ENCODE peak calls at places on chromosome 19, in four cellular contexts. B is CD8-positive, alpha-beta T cell; P is pancreas; N is Peyer's patch. Q is an unnamed sample.

GRCh38 chr19:5138606-5139594 is 170.0 kb downstream of the KDM4B start:
- DNase-seq in B (peak), P (no peak), N (peak), Q (peak)

GRCh38 chr19:18865973-18866799 is 29.8 kb downstream of the CERS1 start:
- DNase-seq in B (peak), P (no peak), N (peak), Q (peak)

GRCh38 chr19:1214862-1215731 is 9.5 kb downstream of the STK11 start:
- DNase-seq in B (no peak), P (peak), N (no peak), Q (no peak)

GRCh38 chr19:41871573-41872383 is 5.3 kb upstream of the CD79A start:
- DNase-seq in B (peak), P (no peak), N (peak), Q (peak)

GRCh38 chr19:45591004-45591637 is 6.5 kb upstream of the OPA3 start:
- DNase-seq in B (no peak), P (peak), N (no peak), Q (peak)

GRCh38 chr19:16338470-16339360 is 14.1 kb downstream of the KLF2 start:
- DNase-seq in B (peak), P (no peak), N (peak), Q (peak)

GRCh38 chr19:18304194-18304495 is 18.7 kb downstream of the LSM4 start:
- DNase-seq in B (no peak), P (no peak), N (no peak), Q (no peak)

GRCh38 chr19:1045247-1045603 is 5.3 kb downstream of the ABCA7 start:
- DNase-seq in B (no peak), P (peak), N (no peak), Q (no peak)

GRCh38 chr19:18633321-18633720 is 3.5 kb upstream of the KLHL26 start:
- DNase-seq in B (no peak), P (peak), N (no peak), Q (no peak)

GRCh38 chr19:53971608-53972007 is 8.9 kb downstream of the CACNG8 start:
- DNase-seq in B (no peak), P (no peak), N (no peak), Q (no peak)

GRCh38 chr19:34639491-34640085 is 37.4 kb downstream of the SCGB2B2 start:
- DNase-seq in B (peak), P (peak), N (peak), Q (peak)

GRCh38 chr19:18340237-18340989 is at the start of gene PGPEP1:
- DNase-seq in B (peak), P (peak), N (peak), Q (peak)

GRCh38 chr19:39677931-39678889 is 22.5 kb downstream of the LGALS16 start:
- DNase-seq in B (no peak), P (peak), N (no peak), Q (no peak)
- TF ChIP-seq CTCF in B (no peak), P (no peak), N (no peak), Q (no peak)

DNA sequence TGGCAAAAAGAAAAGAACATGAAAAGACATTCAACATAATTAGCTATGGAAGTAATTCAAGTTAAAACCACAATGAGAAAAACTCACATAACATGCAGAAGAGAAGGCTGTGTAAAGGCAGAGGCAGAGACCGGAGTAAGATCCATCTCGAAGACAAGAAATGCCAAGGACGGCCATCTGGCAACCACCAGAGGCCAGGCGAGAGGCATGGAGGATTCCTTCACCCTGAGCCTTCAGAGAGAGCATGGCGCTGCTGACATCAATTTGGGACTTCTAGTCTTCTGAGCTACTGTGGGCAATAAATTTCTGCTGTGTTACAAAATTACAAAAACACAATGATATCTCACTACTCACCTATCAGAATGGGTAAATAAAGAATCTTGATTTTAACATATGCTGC is 381.0 kb downstream of the TSHZ3 start:
- DNase-seq in B (no peak), P (no peak), N (no peak), Q (no peak)
- TF ChIP-seq CTCF in B (no peak), P (no peak), N (no peak), Q (no peak)

GRCh38 chr19:38618590-38619360 is at the start of gene EIF3K:
- DNase-seq in B (peak), P (peak), N (peak), Q (peak)
- TF ChIP-seq CTCF in B (no peak), P (no peak), N (no peak), Q (no peak)

GRCh38 chr19:36939153-36939552 is 23.0 kb downstream of the ZNF568 start:
- DNase-seq in B (no peak), P (no peak), N (no peak), Q (no peak)
- TF ChIP-seq CTCF in B (no peak), P (no peak), N (no peak), Q (no peak)